ENCODE peak calls at places on chromosomes 7 and 10, in nine cellular contexts. One of them, this sample, is unnamed.

GRCh38 chr7:12322903-12323300 is 80.8 kb downstream of the VWDE start:
- DNase-seq in psoas muscle: no peak
- DNase-seq in cardiac muscle cell: no peak
- DNase-seq in Peyer's patch: no peak
- DNase-seq in mucosa of descending colon: no peak
- DNase-seq in HCT116: no peak
- DNase-seq in neural progenitor cell: no peak
- DNase-seq in naive thymus-derived CD4-positive, alpha-beta T cell: no peak
- DNase-seq in OCI-LY7: no peak
- DNase-seq in this sample: no peak

GRCh38 chr10:101441539-101442455 is 87.8 kb downstream of the BTRC start:
- DNase-seq in psoas muscle: no peak
- DNase-seq in Peyer's patch: no peak
- DNase-seq in cardiac muscle cell: peak; percentile 88
- DNase-seq in HCT116: peak; percentile 80
- DNase-seq in OCI-LY7: peak; percentile 68
- DNase-seq in neural progenitor cell: peak; percentile 80
- DNase-seq in naive thymus-derived CD4-positive, alpha-beta T cell: no peak
- DNase-seq in mucosa of descending colon: no peak
- DNase-seq in this sample: no peak

GRCh38 chr7:33698006-33698405 is 207.3 kb upstream of the BMPER start:
- DNase-seq in HCT116: no peak
- DNase-seq in neural progenitor cell: no peak
- DNase-seq in OCI-LY7: no peak
- DNase-seq in psoas muscle: no peak
- DNase-seq in Peyer's patch: no peak
- DNase-seq in mucosa of descending colon: no peak
- DNase-seq in cardiac muscle cell: no peak
- DNase-seq in naive thymus-derived CD4-positive, alpha-beta T cell: no peak
- DNase-seq in this sample: no peak

GRCh38 chr7:45136106-45137060 is 21.2 kb upstream of the RAMP3 start:
- DNase-seq in OCI-LY7: peak; percentile 84
- DNase-seq in neural progenitor cell: peak; percentile 80
- DNase-seq in HCT116: peak; percentile 66
- DNase-seq in naive thymus-derived CD4-positive, alpha-beta T cell: peak; percentile 58
- DNase-seq in Peyer's patch: peak; percentile 43
- DNase-seq in mucosa of descending colon: no peak
- DNase-seq in cardiac muscle cell: peak; percentile 84
- DNase-seq in psoas muscle: peak; percentile 44
- DNase-seq in this sample: peak; percentile 62

GRCh38 chr7:158525648-158526484 is 61.8 kb downstream of the PTPRN2 start:
- DNase-seq in naive thymus-derived CD4-positive, alpha-beta T cell: no peak
- DNase-seq in mucosa of descending colon: no peak
- DNase-seq in psoas muscle: no peak
- DNase-seq in HCT116: no peak
- DNase-seq in cardiac muscle cell: no peak
- DNase-seq in Peyer's patch: no peak
- DNase-seq in neural progenitor cell: no peak
- DNase-seq in OCI-LY7: no peak
- DNase-seq in this sample: no peak

GRCh38 chr10:124329941-124330340 is 88.8 kb downstream of the OAT start:
- DNase-seq in Peyer's patch: no peak
- DNase-seq in HCT116: no peak
- DNase-seq in naive thymus-derived CD4-positive, alpha-beta T cell: no peak
- DNase-seq in mucosa of descending colon: no peak
- DNase-seq in neural progenitor cell: no peak
- DNase-seq in OCI-LY7: no peak
- DNase-seq in cardiac muscle cell: no peak
- DNase-seq in psoas muscle: no peak
- DNase-seq in this sample: no peak

GRCh38 chr10:64067009-64067606 is 545.9 kb downstream of the REEP3 start:
- DNase-seq in psoas muscle: no peak
- DNase-seq in OCI-LY7: no peak
- DNase-seq in Peyer's patch: no peak
- DNase-seq in cardiac muscle cell: no peak
- DNase-seq in neural progenitor cell: no peak
- DNase-seq in HCT116: no peak
- DNase-seq in naive thymus-derived CD4-positive, alpha-beta T cell: no peak
- DNase-seq in mucosa of descending colon: no peak
- DNase-seq in this sample: no peak

GRCh38 chr7:50069613-50070012 is 23.4 kb downstream of the ZPBP start:
- DNase-seq in Peyer's patch: peak; percentile 36
- DNase-seq in cardiac muscle cell: peak; percentile 36
- DNase-seq in naive thymus-derived CD4-positive, alpha-beta T cell: peak; percentile 30
- DNase-seq in HCT116: no peak
- DNase-seq in neural progenitor cell: no peak
- DNase-seq in psoas muscle: peak; percentile 23
- DNase-seq in mucosa of descending colon: peak; percentile 31
- DNase-seq in OCI-LY7: no peak
- DNase-seq in this sample: no peak

GRCh38 chr7:52586704-52587103 is 448.7 kb upstream of the POM121L12 start:
- DNase-seq in mucosa of descending colon: no peak
- DNase-seq in neural progenitor cell: peak; percentile 71
- DNase-seq in psoas muscle: no peak
- DNase-seq in OCI-LY7: no peak
- DNase-seq in Peyer's patch: no peak
- DNase-seq in cardiac muscle cell: no peak
- DNase-seq in naive thymus-derived CD4-positive, alpha-beta T cell: no peak
- DNase-seq in HCT116: no peak
- DNase-seq in this sample: no peak

GRCh38 chr7:16812542-16813231 is 7.9 kb upstream of the AGR2 start:
- DNase-seq in OCI-LY7: no peak
- DNase-seq in psoas muscle: no peak
- DNase-seq in Peyer's patch: no peak
- DNase-seq in cardiac muscle cell: no peak
- DNase-seq in naive thymus-derived CD4-positive, alpha-beta T cell: no peak
- DNase-seq in HCT116: no peak
- DNase-seq in mucosa of descending colon: no peak
- DNase-seq in neural progenitor cell: no peak
- DNase-seq in this sample: no peak

GRCh38 chr10:113320980-113321379 is 231.9 kb upstream of the HABP2 start:
- DNase-seq in HCT116: no peak
- DNase-seq in OCI-LY7: no peak
- DNase-seq in naive thymus-derived CD4-positive, alpha-beta T cell: no peak
- DNase-seq in psoas muscle: no peak
- DNase-seq in Peyer's patch: no peak
- DNase-seq in neural progenitor cell: no peak
- DNase-seq in cardiac muscle cell: no peak
- DNase-seq in mucosa of descending colon: no peak
- DNase-seq in this sample: no peak

GRCh38 chr10:121217331-121217730 is 366.2 kb downstream of the WDR11 start:
- DNase-seq in HCT116: no peak
- DNase-seq in mucosa of descending colon: no peak
- DNase-seq in OCI-LY7: no peak
- DNase-seq in naive thymus-derived CD4-positive, alpha-beta T cell: no peak
- DNase-seq in psoas muscle: no peak
- DNase-seq in cardiac muscle cell: no peak
- DNase-seq in neural progenitor cell: no peak
- DNase-seq in Peyer's patch: no peak
- DNase-seq in this sample: no peak

GRCh38 chr10:121221991-121222390 is 370.8 kb downstream of the WDR11 start:
- DNase-seq in cardiac muscle cell: no peak
- DNase-seq in Peyer's patch: no peak
- DNase-seq in neural progenitor cell: peak; percentile 26
- DNase-seq in naive thymus-derived CD4-positive, alpha-beta T cell: no peak
- DNase-seq in psoas muscle: no peak
- DNase-seq in HCT116: no peak
- DNase-seq in mucosa of descending colon: no peak
- DNase-seq in OCI-LY7: no peak
- DNase-seq in this sample: no peak

GRCh38 chr10:121213436-121213835 is 362.3 kb downstream of the WDR11 start:
- DNase-seq in OCI-LY7: no peak
- DNase-seq in cardiac muscle cell: no peak
- DNase-seq in naive thymus-derived CD4-positive, alpha-beta T cell: no peak
- DNase-seq in Peyer's patch: no peak
- DNase-seq in mucosa of descending colon: no peak
- DNase-seq in neural progenitor cell: no peak
- DNase-seq in psoas muscle: no peak
- DNase-seq in HCT116: no peak
- DNase-seq in this sample: no peak

GRCh38 chr10:121216721-121217181 is 365.6 kb downstream of the WDR11 start:
- DNase-seq in mucosa of descending colon: no peak
- DNase-seq in HCT116: no peak
- DNase-seq in OCI-LY7: no peak
- DNase-seq in psoas muscle: peak; percentile 40
- DNase-seq in naive thymus-derived CD4-positive, alpha-beta T cell: no peak
- DNase-seq in Peyer's patch: no peak
- DNase-seq in cardiac muscle cell: no peak
- DNase-seq in neural progenitor cell: no peak
- DNase-seq in this sample: no peak

GRCh38 chr10:121216295-121216694 is 365.1 kb downstream of the WDR11 start:
- DNase-seq in psoas muscle: no peak
- DNase-seq in mucosa of descending colon: no peak
- DNase-seq in Peyer's patch: no peak
- DNase-seq in neural progenitor cell: no peak
- DNase-seq in naive thymus-derived CD4-positive, alpha-beta T cell: no peak
- DNase-seq in OCI-LY7: no peak
- DNase-seq in cardiac muscle cell: no peak
- DNase-seq in HCT116: no peak
- DNase-seq in this sample: no peak
- H3K9me3 ChIP-seq in psoas muscle: no peaks in the 10 kb centered on the region
- H3K9me3 ChIP-seq in mucosa of descending colon: no peaks in the 10 kb centered on the region
- H3K9me3 ChIP-seq in Peyer's patch: no peaks in the 10 kb centered on the region
- H3K9me3 ChIP-seq in neural progenitor cell: no peaks in the 10 kb centered on the region
- H3K9me3 ChIP-seq in naive thymus-derived CD4-positive, alpha-beta T cell: no peaks in the 10 kb centered on the region
- H3K9me3 ChIP-seq in OCI-LY7: no peaks in the 10 kb centered on the region
- H3K9me3 ChIP-seq in cardiac muscle cell: no peaks in the 10 kb centered on the region
- H3K9me3 ChIP-seq in HCT116: no peaks in the 10 kb centered on the region
- H3K9me3 ChIP-seq in this sample: no peaks in the 10 kb centered on the region

GRCh38 chr7:54331311-54331710 is 210.9 kb upstream of the VSTM2A start:
- DNase-seq in neural progenitor cell: peak; percentile 26
- DNase-seq in cardiac muscle cell: no peak
- DNase-seq in mucosa of descending colon: no peak
- DNase-seq in psoas muscle: no peak
- DNase-seq in OCI-LY7: no peak
- DNase-seq in naive thymus-derived CD4-positive, alpha-beta T cell: no peak
- DNase-seq in Peyer's patch: no peak
- DNase-seq in HCT116: no peak
- DNase-seq in this sample: no peak
- H3K9me3 ChIP-seq in neural progenitor cell: no peaks in the 10 kb centered on the region
- H3K9me3 ChIP-seq in cardiac muscle cell: no peaks in the 10 kb centered on the region
- H3K9me3 ChIP-seq in mucosa of descending colon: no peaks in the 10 kb centered on the region
- H3K9me3 ChIP-seq in psoas muscle: no peaks in the 10 kb centered on the region
- H3K9me3 ChIP-seq in OCI-LY7: no peaks in the 10 kb centered on the region
- H3K9me3 ChIP-seq in naive thymus-derived CD4-positive, alpha-beta T cell: no peaks in the 10 kb centered on the region
- H3K9me3 ChIP-seq in Peyer's patch: no peaks in the 10 kb centered on the region
- H3K9me3 ChIP-seq in HCT116: peaks cover 3% of the 10 kb centered on the region
- H3K9me3 ChIP-seq in this sample: no peaks in the 10 kb centered on the region

GRCh38 chr10:95395947-95396449 is 105.2 kb upstream of the PDLIM1 start:
- DNase-seq in cardiac muscle cell: no peak
- DNase-seq in OCI-LY7: no peak
- DNase-seq in Peyer's patch: no peak
- DNase-seq in naive thymus-derived CD4-positive, alpha-beta T cell: no peak
- DNase-seq in mucosa of descending colon: no peak
- DNase-seq in HCT116: no peak
- DNase-seq in psoas muscle: peak; percentile 33
- DNase-seq in neural progenitor cell: no peak
- DNase-seq in this sample: no peak

GRCh38 chr10:95394161-95394880 is 103.5 kb upstream of the PDLIM1 start:
- DNase-seq in psoas muscle: no peak
- DNase-seq in cardiac muscle cell: no peak
- DNase-seq in neural progenitor cell: no peak
- DNase-seq in Peyer's patch: no peak
- DNase-seq in OCI-LY7: no peak
- DNase-seq in naive thymus-derived CD4-positive, alpha-beta T cell: no peak
- DNase-seq in mucosa of descending colon: no peak
- DNase-seq in HCT116: peak; percentile 73
- DNase-seq in this sample: no peak

GRCh38 chr10:95399167-95399566 is 108.4 kb upstream of the PDLIM1 start:
- DNase-seq in OCI-LY7: no peak
- DNase-seq in psoas muscle: no peak
- DNase-seq in HCT116: no peak
- DNase-seq in Peyer's patch: no peak
- DNase-seq in mucosa of descending colon: no peak
- DNase-seq in naive thymus-derived CD4-positive, alpha-beta T cell: no peak
- DNase-seq in cardiac muscle cell: no peak
- DNase-seq in neural progenitor cell: no peak
- DNase-seq in this sample: no peak

GRCh38 chr10:95400789-95401188 is 110.0 kb upstream of the PDLIM1 start:
- DNase-seq in OCI-LY7: no peak
- DNase-seq in naive thymus-derived CD4-positive, alpha-beta T cell: no peak
- DNase-seq in neural progenitor cell: no peak
- DNase-seq in Peyer's patch: no peak
- DNase-seq in psoas muscle: no peak
- DNase-seq in mucosa of descending colon: no peak
- DNase-seq in cardiac muscle cell: peak; percentile 12
- DNase-seq in HCT116: no peak
- DNase-seq in this sample: no peak

DNA sequence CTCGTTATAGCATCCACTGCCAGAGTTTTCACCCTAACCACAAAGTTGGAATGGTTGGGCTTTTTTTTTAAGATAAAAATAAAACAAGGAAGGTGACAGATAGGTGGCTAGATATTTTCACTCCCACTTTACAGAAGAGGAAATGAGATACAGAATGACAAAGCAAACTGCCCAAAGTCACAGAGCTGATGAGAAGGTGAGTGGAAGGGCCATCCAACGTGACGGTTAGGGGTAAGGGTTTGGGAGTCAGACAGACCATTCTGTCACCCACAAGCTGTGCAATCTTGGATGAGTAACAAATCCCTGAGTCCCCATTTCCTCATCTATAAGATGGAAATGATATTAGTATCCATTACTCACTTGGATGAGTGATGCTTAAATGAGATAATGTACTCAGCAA is 106.9 kb upstream of the PDLIM1 start:
- DNase-seq in OCI-LY7: no peak
- DNase-seq in psoas muscle: no peak
- DNase-seq in HCT116: no peak
- DNase-seq in Peyer's patch: no peak
- DNase-seq in mucosa of descending colon: no peak
- DNase-seq in cardiac muscle cell: no peak
- DNase-seq in naive thymus-derived CD4-positive, alpha-beta T cell: no peak
- DNase-seq in neural progenitor cell: no peak
- DNase-seq in this sample: no peak
- H3K9me3 ChIP-seq in OCI-LY7: no peaks in the 10 kb centered on the region
- H3K9me3 ChIP-seq in psoas muscle: no peaks in the 10 kb centered on the region
- H3K9me3 ChIP-seq in HCT116: no peaks in the 10 kb centered on the region
- H3K9me3 ChIP-seq in Peyer's patch: no peaks in the 10 kb centered on the region
- H3K9me3 ChIP-seq in mucosa of descending colon: no peaks in the 10 kb centered on the region
- H3K9me3 ChIP-seq in cardiac muscle cell: no peaks in the 10 kb centered on the region
- H3K9me3 ChIP-seq in naive thymus-derived CD4-positive, alpha-beta T cell: no peaks in the 10 kb centered on the region
- H3K9me3 ChIP-seq in neural progenitor cell: no peaks in the 10 kb centered on the region
- H3K9me3 ChIP-seq in this sample: no peaks in the 10 kb centered on the region

DNA sequence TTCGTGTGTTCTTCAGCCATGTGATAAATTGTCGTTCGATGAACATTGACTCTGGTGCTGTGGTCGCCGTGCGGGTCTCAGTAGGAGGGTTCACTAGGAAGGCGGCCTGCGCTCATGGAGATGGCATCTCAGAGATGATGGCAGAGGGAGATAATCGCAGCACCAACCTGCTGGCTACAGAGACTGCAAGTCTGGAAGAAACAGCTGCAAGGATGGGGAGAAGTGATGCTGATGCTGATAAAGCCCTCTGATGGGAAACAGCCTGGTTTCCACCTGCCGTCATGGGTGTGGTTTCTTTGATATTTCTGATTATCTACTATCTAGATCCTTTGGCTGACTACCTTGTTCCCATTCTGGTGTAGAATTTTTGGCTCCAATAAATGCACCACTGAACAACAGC is 130.5 kb upstream of the ANKRD30A start:
- DNase-seq in HCT116: no peak
- DNase-seq in Peyer's patch: no peak
- DNase-seq in naive thymus-derived CD4-positive, alpha-beta T cell: no peak
- DNase-seq in OCI-LY7: no peak
- DNase-seq in neural progenitor cell: no peak
- DNase-seq in mucosa of descending colon: no peak
- DNase-seq in psoas muscle: no peak
- DNase-seq in cardiac muscle cell: no peak
- DNase-seq in this sample: no peak
- H3K9me3 ChIP-seq in HCT116: peaks cover 12% of the 10 kb centered on the region
- H3K9me3 ChIP-seq in Peyer's patch: no peaks in the 10 kb centered on the region
- H3K9me3 ChIP-seq in naive thymus-derived CD4-positive, alpha-beta T cell: no peaks in the 10 kb centered on the region
- H3K9me3 ChIP-seq in OCI-LY7: no peaks in the 10 kb centered on the region
- H3K9me3 ChIP-seq in neural progenitor cell: peaks cover 29% of the 10 kb centered on the region
- H3K9me3 ChIP-seq in mucosa of descending colon: peaks cover 61% of the 10 kb centered on the region
- H3K9me3 ChIP-seq in psoas muscle: no peaks in the 10 kb centered on the region
- H3K9me3 ChIP-seq in cardiac muscle cell: no peaks in the 10 kb centered on the region
- H3K9me3 ChIP-seq in this sample: no peaks in the 10 kb centered on the region

This sample was measured in transverse colon.